ENCODE peak calls at places on chromosomes 4 and X, in six cellular contexts. K is H9, D is neuronal stem cell, J is IMR-90, C is H1, I is trophoblast cell. M is an unnamed sample.
A peak's percentile ranks its signal among the peaks of the same experiment; 100 is the strongest.

GRCh38 chr4:6001965-6002833 is 16.0 kb downstream of the C4orf50 start:
- DNase-seq in K (no peak), D (no peak), J (no peak), C (no peak), I (no peak), M (no peak)

GRCh38 chr4:163548481-163549243 is 54.2 kb downstream of the TMA16 start:
- DNase-seq in K (no peak), D (peak; percentile 21), J (peak; percentile 69), C (no peak), I (peak; percentile 68), M (peak; percentile 69)

GRCh38 chrX:16963216-16963615 is 16.8 kb downstream of the REPS2 start:
- DNase-seq in K (no peak), D (no peak), J (no peak), C (no peak), I (peak; percentile 60), M (no peak)

GRCh38 chrX:149825424-149825823 is 43.7 kb downstream of the MAGEA9 start:
- DNase-seq in K (peak; percentile 68), D (no peak), J (no peak), C (no peak), I (peak; percentile 27), M (peak; percentile 4)

GRCh38 chr4:769511-769910 is 56.4 kb downstream of the CPLX1 start:
- DNase-seq in K (no peak), D (no peak), J (no peak), C (no peak), I (no peak), M (no peak)

GRCh38 chr4:6076391-6076790 is 58.2 kb upstream of the C4orf50 start:
- DNase-seq in K (no peak), D (no peak), J (no peak), C (no peak), I (no peak), M (no peak)

GRCh38 chrX:1205681-1206611 is 6.5 kb downstream of the CRLF2 start:
- DNase-seq in K (peak; percentile 76), D (peak; percentile 93), J (peak; percentile 59), C (peak; percentile 65), I (peak; percentile 38), M (peak; percentile 93)

GRCh38 chr4:106366026-106366425 is 2.6 kb downstream of the GIMD1 start:
- DNase-seq in K (no peak), D (no peak), J (peak; percentile 65), C (no peak), I (peak; percentile 69), M (no peak)

GRCh38 chr4:55458164-55458563 is 62.4 kb downstream of the TMEM165 start:
- DNase-seq in K (no peak), D (no peak), J (peak; percentile 46), C (no peak), I (no peak), M (no peak)

GRCh38 chr4:7941111-7942018 is 1.7 kb upstream of the AFAP1 start:
- DNase-seq in K (peak; percentile 57), D (no peak), J (no peak), C (no peak), I (peak; percentile 98), M (peak; percentile 66)
- H2AK5ac ChIP-seq in K (no peak overlapping the region), D (no peak overlapping the region), J (peak overlapping the region; percentile 86), C (peak overlapping the region; percentile 53), I (peak overlapping the region; percentile 36), M (peak overlapping the region; percentile 51)

GRCh38 chr4:42710761-42711160 is 53.9 kb upstream of the ATP8A1 start:
- DNase-seq in K (no peak), D (no peak), J (no peak), C (no peak), I (no peak), M (no peak)
- H3K14ac ChIP-seq in K (no peak overlapping the region), D (no peak overlapping the region), J (no peak overlapping the region), C (no peak overlapping the region), I (no peak overlapping the region), M (no peak overlapping the region)

GRCh38 chrX:140439455-140439854 is 65.4 kb downstream of the SOX3 start:
- DNase-seq in K (peak; percentile 84), D (peak; percentile 76), J (no peak), C (peak; percentile 47), I (no peak), M (peak; percentile 0)
- H4K8ac ChIP-seq in K (no peak overlapping the region), D (no peak overlapping the region), J (no peak overlapping the region), C (no peak overlapping the region), I (peak overlapping the region; percentile 74), M (no peak overlapping the region)

DNA sequence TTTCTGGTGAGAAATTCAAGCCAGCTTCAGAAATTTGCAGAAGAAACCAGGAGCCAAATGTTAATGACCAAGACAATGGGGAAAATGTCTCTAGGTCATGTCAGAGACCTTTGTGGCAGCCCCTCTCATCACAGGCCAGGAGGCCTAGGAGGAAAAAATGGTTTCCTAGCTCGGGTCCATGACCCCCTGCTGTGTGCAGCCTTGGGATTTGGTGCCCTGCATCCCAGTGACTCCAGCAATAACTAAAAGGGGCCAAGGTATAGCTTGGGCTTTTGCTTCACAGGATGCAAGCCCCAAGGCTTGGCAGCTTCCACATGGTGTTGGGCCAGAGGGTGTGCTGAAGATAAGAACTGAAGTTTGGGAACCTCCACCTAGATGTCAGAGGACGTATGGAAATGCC is 814.7 kb upstream of the SLIT2 start:
- DNase-seq in K (no peak), D (no peak), J (no peak), C (no peak), I (no peak), M (no peak)
- H2AK5ac ChIP-seq in K (no peak overlapping the region), D (no peak overlapping the region), J (no peak overlapping the region), C (no peak overlapping the region), I (no peak overlapping the region), M (no peak overlapping the region)

DNA sequence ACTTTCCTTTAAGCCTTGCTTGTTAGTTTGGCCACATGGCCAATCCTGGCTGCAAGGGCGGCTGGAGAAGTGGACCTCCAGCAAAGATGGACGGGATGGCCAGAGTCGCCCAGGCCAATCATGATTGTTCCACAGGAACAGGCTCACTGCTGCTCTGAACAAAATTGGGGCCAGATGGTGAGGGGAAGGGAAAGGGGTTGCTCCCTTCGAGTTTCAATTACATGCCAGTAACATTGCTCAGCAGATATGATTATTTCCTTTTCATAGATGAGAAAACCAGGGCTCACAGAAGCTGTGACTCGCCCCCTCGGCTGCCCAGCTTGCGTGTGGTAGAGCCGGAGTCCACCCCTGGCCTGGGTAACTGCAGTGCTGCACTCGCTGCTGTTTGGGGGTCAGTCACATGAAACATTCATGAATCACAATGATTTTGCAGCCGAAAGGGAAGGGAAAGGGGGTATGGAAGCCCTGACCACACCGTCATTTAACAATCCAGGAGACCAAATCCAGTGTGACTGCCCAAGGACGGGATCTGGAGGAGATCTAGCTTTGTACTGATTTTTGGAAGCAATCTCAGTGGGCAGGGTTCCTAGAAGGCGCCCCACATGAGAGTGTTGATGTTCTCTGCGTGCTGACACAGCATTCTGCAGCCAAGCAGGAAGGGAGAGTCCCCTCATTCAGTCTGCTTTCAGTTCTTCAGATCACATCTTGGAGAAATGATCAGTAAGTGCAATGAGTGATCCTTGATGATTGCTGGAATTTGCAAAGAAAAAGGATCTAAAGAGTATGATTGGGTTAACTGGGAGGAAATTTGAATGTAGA is 77.3 kb upstream of the MSX1 start:
- DNase-seq in K (no peak), D (no peak), J (peak; percentile 72), C (no peak), I (no peak), M (peak; percentile 29)
- H3K14ac ChIP-seq in K (no peak overlapping the region), D (no peak overlapping the region), J (no peak overlapping the region), C (no peak overlapping the region), I (no peak overlapping the region), M (no peak overlapping the region)

DNA sequence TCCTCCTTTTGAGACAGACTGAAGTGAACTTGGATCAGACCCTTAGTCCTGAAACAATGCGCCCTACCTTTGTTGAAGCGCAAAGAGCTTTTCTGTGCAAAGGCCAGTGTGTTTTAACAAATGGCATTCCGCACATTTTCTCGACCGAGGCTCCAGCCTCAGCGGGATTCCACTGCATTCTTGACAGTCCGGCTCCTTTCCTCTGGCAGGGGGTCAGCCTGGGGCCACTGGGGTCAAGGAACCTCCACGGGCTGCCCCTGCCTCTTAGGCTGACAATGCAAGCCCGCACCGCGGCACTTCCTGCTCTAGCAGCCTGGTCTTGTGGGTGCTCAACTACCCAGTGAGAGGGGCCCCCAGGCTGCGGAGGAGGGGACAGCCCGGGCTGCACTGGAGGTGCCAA is 47.2 kb upstream of the TFDP3 start:
- DNase-seq in K (peak; percentile 80), D (peak; percentile 85), J (no peak), C (peak; percentile 71), I (peak; percentile 66), M (peak; percentile 12)
- H4K8ac ChIP-seq in K (no peak overlapping the region), D (no peak overlapping the region), J (no peak overlapping the region), C (peak overlapping the region; percentile 68), I (no peak overlapping the region), M (no peak overlapping the region)

DNA sequence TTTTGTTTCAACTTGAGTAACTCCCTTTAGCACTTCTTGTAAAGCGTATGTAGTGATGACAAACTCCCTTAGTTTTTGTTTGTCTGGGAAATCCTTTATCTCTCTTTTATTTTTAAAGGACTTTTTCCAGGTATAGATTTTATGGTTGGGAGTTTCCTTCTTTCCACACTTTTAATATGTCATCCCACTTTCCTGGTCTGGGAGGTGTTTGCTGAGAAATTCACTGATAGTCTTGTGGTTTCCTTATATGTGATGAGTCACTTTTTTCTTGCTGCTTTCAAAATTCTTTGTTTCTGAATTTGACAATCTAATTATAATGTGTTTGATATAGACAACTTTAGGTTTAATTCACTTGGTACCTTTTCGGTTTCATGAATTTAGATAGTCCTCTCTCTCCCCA is 353.9 kb downstream of the GPAT3 start:
- DNase-seq in K (no peak), D (no peak), J (peak; percentile 68), C (no peak), I (no peak), M (peak; percentile 20)
- H2AK5ac ChIP-seq in K (no peak overlapping the region), D (no peak overlapping the region), J (no peak overlapping the region), C (no peak overlapping the region), I (no peak overlapping the region), M (no peak overlapping the region)

M was measured in mesenchymal stem cell.